ENCODE peak calls at places on chromosomes 3 and 15, in ten cellular contexts. B is spleen; O is stimulated activated CD8-positive, alpha-beta memory T cell treated with anti-CD3 and anti-CD28 coated beads, Interleukin-12 subunit alpha, Interleukin-12 subunit beta, amount 100 ng/mL, for 4 hours; E is endothelial cell; M is hippocampal formation; R is KG1; D is adrenal gland; Y is Calu3; K is H7; W is activated T-cell treated with anti-CD3 and anti-CD28 coated beads for 1 hour. T is an unnamed sample.

GRCh38 chr3:775178-775885 is 317.5 kb upstream of the CNTN6 start:
- DNase-seq in W (no peak), D (no peak), B (no peak), E (no peak), Y (peak), M (no peak), O (no peak), R (no peak), K (no peak), T (no peak)

GRCh38 chr15:36911322-36911944 is 188.9 kb downstream of the MEIS2 start:
- DNase-seq in R (no peak), B (no peak), W (no peak), E (no peak), D (no peak), O (no peak), Y (no peak), K (no peak), M (no peak), T (no peak)

GRCh38 chr3:187368251-187368733 is at the start of gene RTP4:
- DNase-seq in O (peak), M (peak), Y (peak), W (no peak), E (no peak), K (no peak), D (peak), B (no peak), R (peak), T (no peak)

GRCh38 chr3:52446631-52447511 is 2.0 kb upstream of the SEMA3G start:
- DNase-seq in M (peak), D (peak), K (peak), R (peak), W (peak), Y (peak), B (peak), E (peak), O (peak), T (peak)

GRCh38 chr3:30418443-30418842 is 188.0 kb upstream of the TGFBR2 start:
- DNase-seq in K (no peak), W (no peak), Y (no peak), D (no peak), O (no peak), M (no peak), B (no peak), R (no peak), E (no peak), T (no peak)

GRCh38 chr3:153221748-153222162 is 59.7 kb downstream of the RAP2B start:
- DNase-seq in K (no peak), W (peak), M (peak), B (peak), O (peak), R (peak), E (peak), D (peak), Y (no peak), T (no peak)

GRCh38 chr3:157572559-157573270 is 69.5 kb upstream of the VEPH1 start:
- DNase-seq in K (peak), O (no peak), M (peak), D (peak), W (no peak), R (peak), E (peak), Y (peak), B (no peak), T (peak)

GRCh38 chr15:79923068-79923514 is 26.3 kb upstream of the MTHFS start:
- DNase-seq in R (no peak), O (peak), E (peak), K (peak), W (peak), Y (peak), D (peak), B (peak), M (peak), T (no peak)

GRCh38 chr3:27721717-27722564 is at the start of gene EOMES:
- DNase-seq in B (peak), R (no peak), E (peak), M (no peak), W (peak), Y (peak), O (peak), D (no peak), K (peak), T (peak)

GRCh38 chr3:136659253-136659652 is 92.9 kb downstream of the STAG1 start:
- DNase-seq in W (no peak), B (no peak), R (no peak), Y (no peak), D (peak), E (no peak), M (peak), O (no peak), K (no peak), T (peak)

GRCh38 chr3:99711361-99711760 is 73.0 kb downstream of the COL8A1 start:
- DNase-seq in W (no peak), E (no peak), M (no peak), B (no peak), Y (no peak), R (no peak), O (no peak), K (no peak), D (no peak), T (no peak)

GRCh38 chr15:45442497-45443135 is 64.3 kb upstream of the GATM start:
- DNase-seq in Y (no peak), M (no peak), W (no peak), E (no peak), R (no peak), O (no peak), D (no peak), B (peak), K (peak), T (no peak)

GRCh38 chr3:133888739-133889340 is 6.8 kb downstream of the RAB6B start:
- DNase-seq in R (no peak), M (no peak), K (peak), W (no peak), O (no peak), Y (no peak), E (no peak), B (no peak), D (no peak), T (no peak)

GRCh38 chr3:56323986-56324420 is 144.3 kb downstream of the ERC2 start:
- DNase-seq in M (no peak), W (no peak), Y (no peak), R (no peak), E (no peak), O (no peak), K (no peak), B (no peak), D (peak), T (no peak)

GRCh38 chr3:24454862-24455261 is 39.8 kb downstream of the THRB start:
- DNase-seq in W (no peak), B (no peak), E (no peak), R (no peak), D (no peak), M (no peak), Y (no peak), O (no peak), K (no peak), T (no peak)

GRCh38 chr3:134409041-134409440 is 34.8 kb upstream of the AMOTL2 start:
- DNase-seq in Y (no peak), R (no peak), D (no peak), K (no peak), O (no peak), B (no peak), M (no peak), E (no peak), W (no peak), T (no peak)

GRCh38 chr3:77169844-77170243 is 129.9 kb downstream of the ROBO2 start:
- DNase-seq in R (no peak), D (no peak), W (no peak), Y (no peak), K (no peak), O (no peak), B (no peak), M (no peak), E (no peak), T (no peak)

GRCh38 chr3:11910971-11911531 is 64.4 kb upstream of the TAMM41 start:
- DNase-seq in O (no peak), B (no peak), M (no peak), K (no peak), Y (no peak), W (no peak), E (no peak), D (no peak), R (no peak), T (no peak)

GRCh38 chr3:39448506-39449233 is 18.8 kb upstream of the MOBP start:
- DNase-seq in D (no peak), O (no peak), M (no peak), W (no peak), K (no peak), E (no peak), B (no peak), Y (no peak), R (no peak), T (no peak)

GRCh38 chr15:98806275-98806895 is 158.0 kb downstream of the IGF1R start:
- DNase-seq in K (no peak), R (no peak), D (no peak), M (no peak), B (no peak), W (no peak), Y (no peak), O (no peak), E (no peak), T (no peak)

GRCh38 chr15:82298520-82298919 is 35.9 kb downstream of the SAXO2 start:
- DNase-seq in R (no peak), E (no peak), D (peak), O (peak), M (no peak), K (peak), B (peak), W (peak), Y (no peak), T (no peak)

GRCh38 chr3:58419782-58420512 is 13.7 kb downstream of the PDHB start:
- DNase-seq in E (no peak), Y (no peak), B (no peak), K (no peak), M (no peak), O (no peak), R (no peak), D (no peak), W (no peak), T (no peak)

GRCh38 chr3:141275032-141275422 is 43.4 kb downstream of the PXYLP1 start:
- DNase-seq in B (no peak), M (no peak), D (peak), R (no peak), K (no peak), O (no peak), Y (no peak), E (no peak), W (no peak), T (no peak)

GRCh38 chr3:181844227-181844626 is 132.5 kb downstream of the SOX2 start:
- DNase-seq in W (no peak), M (no peak), E (no peak), O (no peak), R (no peak), B (no peak), Y (no peak), D (no peak), K (no peak), T (no peak)

GRCh38 chr3:158460929-158461328 is 110.1 kb upstream of the MLF1 start:
- DNase-seq in K (no peak), E (no peak), M (no peak), R (no peak), O (no peak), D (no peak), Y (no peak), W (no peak), B (no peak), T (no peak)

GRCh38 chr3:149454746-149455145 is 19.8 kb upstream of the TM4SF4 start:
- DNase-seq in D (no peak), B (no peak), K (no peak), E (no peak), W (no peak), Y (no peak), M (no peak), R (no peak), O (no peak), T (no peak)

GRCh38 chr15:42108189-42108588 is 13.8 kb upstream of the PLA2G4D start:
- DNase-seq in Y (no peak), E (no peak), B (no peak), W (no peak), R (no peak), K (no peak), O (no peak), M (no peak), D (no peak), T (no peak)

GRCh38 chr15:70870066-70870465 is 16.1 kb upstream of the LARP6 start:
- DNase-seq in E (no peak), D (no peak), R (no peak), B (no peak), W (no peak), O (no peak), M (no peak), Y (no peak), K (no peak), T (no peak)

GRCh38 chr3:70853161-70853560 is 540.7 kb upstream of the MDFIC2 start:
- DNase-seq in D (no peak), M (no peak), K (no peak), B (no peak), Y (no peak), W (no peak), O (no peak), E (no peak), R (no peak), T (no peak)

GRCh38 chr3:145807990-145808389 is 353.0 kb downstream of the PLOD2 start:
- DNase-seq in D (peak), Y (no peak), E (no peak), M (no peak), K (peak), W (no peak), O (no peak), R (no peak), B (no peak), T (no peak)

GRCh38 chr3:72255736-72256559 is 471.0 kb upstream of the PROK2 start:
- DNase-seq in R (no peak), W (peak), B (peak), E (no peak), M (peak), D (no peak), O (no peak), K (peak), Y (peak), T (no peak)

GRCh38 chr3:152973575-152973974 is 138.6 kb downstream of the P2RY1 start:
- DNase-seq in Y (no peak), K (no peak), B (no peak), R (no peak), E (no peak), D (no peak), W (no peak), O (no peak), M (no peak), T (no peak)

GRCh38 chr3:99895706-99896441 is 78.2 kb downstream of the CMSS1 start:
- DNase-seq in K (no peak), B (no peak), E (no peak), D (no peak), R (peak), O (no peak), W (no peak), Y (no peak), M (no peak), T (no peak)

GRCh38 chr3:88059380-88060160 is 515 bp downstream of the ZNF654 start:
- DNase-seq in B (peak), W (no peak), M (no peak), O (peak), R (no peak), E (no peak), Y (peak), D (no peak), K (peak), T (no peak)

GRCh38 chr3:196883361-196883760 is 15.6 kb downstream of the SENP5 start:
- DNase-seq in O (no peak), M (no peak), K (no peak), D (no peak), Y (no peak), E (no peak), B (no peak), R (no peak), W (no peak), T (no peak)

GRCh38 chr3:111531446-111531845 is 10.6 kb upstream of the CD96 start:
- DNase-seq in M (no peak), R (no peak), E (no peak), W (no peak), Y (no peak), D (no peak), O (no peak), K (no peak), B (no peak), T (no peak)

T was measured in NCI-H446.